ENCODE peak calls at places on chromosomes 3 and 15, in seven cellular contexts. M, Q, S, P, T, O and G are unnamed samples.

GRCh38 chr3:126837773-126838172 is 133.7 kb downstream of the CHCHD6 start:
- DNase-seq in Q (no peak), P (no peak), S (no peak), M (no peak), O (no peak), T (no peak), G (no peak)

GRCh38 chr15:80203361-80203885 is 48.6 kb downstream of the CTXND1 start:
- DNase-seq in M (no peak), O (no peak), T (no peak), P (no peak), S (no peak), Q (no peak), G (no peak)

GRCh38 chr3:140954576-140954975 is 12.9 kb downstream of the SLC25A36 start:
- DNase-seq in M (no peak), Q (no peak), P (no peak), S (no peak), O (no peak), T (no peak), G (no peak)

GRCh38 chr3:178079966-178080365 is 456.3 kb upstream of the KCNMB2 start:
- DNase-seq in Q (no peak), P (no peak), O (no peak), M (no peak), S (no peak), T (no peak), G (no peak)

GRCh38 chr3:184373422-184373821 is 4.6 kb downstream of the THPO start:
- DNase-seq in S (no peak), M (peak; percentile 46), T (no peak), Q (no peak), P (peak; percentile 4), O (peak; percentile 38), G (no peak)

GRCh38 chr3:184637705-184638104 is 74.2 kb downstream of the MAGEF1 start:
- DNase-seq in S (no peak), T (no peak), O (no peak), M (no peak), Q (no peak), P (no peak), G (no peak)

GRCh38 chr3:32434206-32434605 is 42.6 kb downstream of the CMTM7 start:
- DNase-seq in P (no peak), T (no peak), Q (no peak), S (no peak), M (no peak), O (no peak), G (no peak)

GRCh38 chr3:62919784-62920183 is 44.6 kb upstream of the CADPS start:
- DNase-seq in Q (no peak), O (no peak), S (no peak), M (no peak), P (no peak), T (no peak), G (no peak)

GRCh38 chr15:70523634-70524033 is 239.7 kb downstream of the UACA start:
- DNase-seq in P (no peak), O (no peak), S (no peak), M (no peak), T (no peak), Q (no peak), G (no peak)

GRCh38 chr15:70525551-70525950 is 237.8 kb downstream of the UACA start:
- DNase-seq in Q (no peak), O (no peak), M (no peak), P (no peak), T (no peak), S (no peak), G (no peak)

GRCh38 chr15:70526221-70526973 is 237.0 kb downstream of the UACA start:
- DNase-seq in M (peak; percentile 69), Q (no peak), S (peak; percentile 89), T (peak; percentile 70), O (no peak), P (no peak), G (no peak)

GRCh38 chr15:70523192-70523591 is 240.2 kb downstream of the UACA start:
- DNase-seq in Q (no peak), S (no peak), T (no peak), O (no peak), P (no peak), M (no peak), G (no peak)

DNA sequence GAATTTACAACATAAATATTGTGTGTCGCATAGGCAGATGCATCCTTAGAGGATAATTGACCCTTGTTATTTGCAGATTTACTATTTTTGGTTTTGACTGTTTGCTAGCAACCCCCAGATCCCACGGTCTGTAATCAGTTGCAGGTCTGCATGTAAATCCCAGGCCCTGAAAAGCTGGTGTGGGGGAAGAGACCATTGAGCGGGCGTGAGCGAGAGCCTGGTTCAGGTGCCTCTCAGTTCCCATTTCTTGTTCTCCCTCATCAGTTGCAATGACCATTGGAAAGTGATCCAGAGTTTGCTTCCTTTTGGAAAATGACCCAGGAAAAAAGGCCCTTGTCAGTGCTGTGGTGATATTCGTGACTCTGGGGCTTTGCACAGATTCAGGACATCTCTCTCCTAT is 238.9 kb downstream of the UACA start:
- DNase-seq in Q (no peak), P (no peak), S (no peak), O (no peak), M (no peak), T (no peak), G (no peak)
- H3K4me3 ChIP-seq in Q (no peak overlapping the region), P (no peak overlapping the region), S (no peak overlapping the region), O (no peak overlapping the region), M (no peak overlapping the region), T (no peak overlapping the region), G (no peak overlapping the region)

DNA sequence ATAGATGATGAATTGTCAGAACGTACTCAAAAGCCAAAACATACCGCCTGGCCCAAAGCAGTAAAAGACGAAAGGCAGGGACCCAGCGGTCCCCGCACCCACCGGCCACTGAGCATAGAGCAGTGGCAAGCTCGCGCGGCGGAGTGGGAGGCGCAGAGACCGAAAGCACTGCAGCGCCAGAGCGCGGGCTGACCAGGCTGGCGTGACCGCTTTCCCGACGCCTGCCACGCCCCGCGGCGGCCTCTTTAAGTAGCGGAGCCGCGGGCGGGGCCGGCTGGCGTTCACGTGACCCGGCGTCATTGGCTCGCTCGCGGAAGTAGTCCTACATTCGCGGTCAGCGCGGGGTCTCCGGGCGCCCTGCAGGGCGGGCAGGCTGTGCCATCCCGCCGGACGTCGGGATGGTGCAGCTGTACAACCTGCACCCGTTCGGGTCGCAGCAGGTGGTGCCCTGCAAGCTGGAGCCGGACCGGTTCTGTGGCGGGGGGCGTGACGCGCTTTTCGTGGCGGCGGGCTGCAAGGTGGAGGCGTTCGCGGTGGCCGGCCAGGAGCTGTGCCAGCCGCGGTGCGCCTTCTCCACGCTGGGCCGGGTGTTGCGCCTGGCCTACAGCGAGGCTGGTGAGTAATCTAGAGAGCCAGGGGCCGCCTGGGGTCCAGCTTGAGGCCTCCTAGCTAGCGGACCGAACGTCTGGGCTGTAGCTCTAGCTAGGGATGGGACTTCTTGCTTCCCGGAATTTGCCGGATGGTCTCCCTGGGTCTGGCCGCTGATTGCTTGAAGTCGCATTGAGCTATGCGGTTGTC is at the start of gene HPS3:
- DNase-seq in M (peak; percentile 89), Q (peak; percentile 66), O (peak; percentile 98), T (peak; percentile 90), P (peak; percentile 93), S (peak; percentile 79), G (peak; percentile 96)
- TF ChIP-seq CTCF in M (no peak), Q (no peak), O (no peak), T (no peak), P (peak; percentile 19), S (no peak), G (no peak)

GRCh38 chr15:90839187-90840071 is 29.0 kb upstream of the FURIN start:
- DNase-seq in M (peak; percentile 73), T (no peak), O (no peak), Q (no peak), P (no peak), S (no peak), G (peak; percentile 78)
- H3K4me3 ChIP-seq in M (no peak overlapping the region), T (no peak overlapping the region), O (no peak overlapping the region), Q (no peak overlapping the region), P (no peak overlapping the region), S (no peak overlapping the region), G (no peak overlapping the region)

DNA sequence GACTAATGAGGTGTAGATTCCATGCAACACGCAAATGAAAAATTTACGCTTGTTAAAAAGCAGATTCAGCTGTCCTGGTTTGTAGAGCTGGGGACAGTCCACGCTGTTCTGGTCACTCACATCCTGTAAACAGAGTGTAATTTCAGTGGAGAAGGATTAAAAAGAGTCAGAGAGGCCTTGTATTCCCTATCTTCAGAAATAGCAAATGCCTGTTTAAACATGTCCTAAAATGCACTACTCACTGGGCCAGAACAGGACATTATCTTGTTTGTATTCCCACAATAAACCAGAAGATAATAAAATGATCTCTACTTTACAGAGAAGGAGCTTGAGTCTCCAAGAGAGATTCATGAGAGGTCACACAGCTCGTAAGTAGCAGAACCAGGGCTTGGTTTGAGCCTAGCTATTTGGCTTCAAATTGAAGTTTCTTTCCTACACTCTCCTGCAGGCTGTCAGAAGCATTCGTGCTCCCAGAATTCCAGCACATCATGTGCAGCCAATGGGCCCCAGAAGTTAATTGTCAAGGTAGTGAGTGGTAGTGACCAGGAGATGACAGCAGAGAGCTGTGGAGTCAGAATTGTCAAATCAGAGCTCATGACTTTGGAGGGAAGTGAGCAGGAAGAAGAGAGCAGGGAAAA is 242.5 kb downstream of the ATP8B4 start:
- DNase-seq in O (no peak), T (no peak), S (no peak), P (no peak), M (no peak), Q (no peak), G (peak; percentile 42)
- TF ChIP-seq CTCF in O (peak; percentile 12), T (no peak), S (peak; percentile 20), P (peak; percentile 6), M (peak; percentile 33), Q (peak; percentile 12), G (no peak)

GRCh38 chr3:49173792-49174170 is 2.4 kb downstream of the KLHDC8B start:
- DNase-seq in S (peak; percentile 24), Q (no peak), T (no peak), O (peak; percentile 77), M (peak; percentile 38), P (no peak), G (no peak)
- H3K4me3 ChIP-seq in S (no peak overlapping the region), Q (no peak overlapping the region), T (no peak overlapping the region), O (peak overlapping the region; percentile 89), M (no peak overlapping the region), P (no peak overlapping the region), G (no peak overlapping the region)

GRCh38 chr3:115401891-115402501 is 221.3 kb upstream of the GAP43 start:
- DNase-seq in P (no peak), T (peak; percentile 78), O (no peak), Q (peak; percentile 33), S (peak; percentile 85), M (peak; percentile 96), G (no peak)

GRCh38 chr3:115401298-115401697 is 222.0 kb upstream of the GAP43 start:
- DNase-seq in Q (peak; percentile 66), M (peak; percentile 96), S (peak; percentile 92), O (no peak), P (no peak), T (peak; percentile 81), G (no peak)

GRCh38 chr3:115403791-115404190 is 219.5 kb upstream of the GAP43 start:
- DNase-seq in O (no peak), Q (no peak), P (no peak), S (no peak), T (no peak), M (no peak), G (no peak)

GRCh38 chr3:115399751-115400150 is 223.6 kb upstream of the GAP43 start:
- DNase-seq in Q (no peak), T (no peak), O (no peak), M (no peak), S (no peak), P (no peak), G (no peak)

DNA sequence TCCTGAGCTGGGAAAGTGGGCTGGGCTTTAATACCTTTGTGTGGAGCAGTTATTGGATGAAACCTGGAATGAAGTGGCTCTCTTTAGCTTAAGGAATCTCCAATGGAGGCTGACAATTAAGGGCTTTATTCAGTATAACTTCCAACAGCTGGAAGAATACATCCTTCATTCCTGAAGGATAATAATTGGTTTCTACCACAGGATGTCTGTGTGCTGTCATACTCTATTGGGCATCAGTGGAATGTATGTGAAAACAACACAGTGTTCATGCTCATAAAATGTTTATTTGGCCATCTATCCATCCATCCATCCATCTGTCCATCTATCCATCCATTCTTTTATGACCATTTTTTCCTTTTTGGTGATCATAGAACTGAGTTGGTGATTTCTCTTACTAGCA is 220.7 kb upstream of the GAP43 start:
- DNase-seq in M (peak; percentile 40), T (no peak), S (no peak), O (no peak), Q (no peak), P (no peak), G (no peak)
- TF ChIP-seq CTCF in M (no peak), T (no peak), S (no peak), O (no peak), Q (no peak), P (no peak), G (no peak)